ENCODE peak calls at places on chromosomes 5 and 9, in seven cellular contexts. B is heart right ventricle, A is testis, P is foreskin fibroblast, R is stomach, O is fibroblast of lung, G is neural progenitor cell. Z is an unnamed sample.

GRCh38 chr9:107333363-107333762 is 50.3 kb downstream of the RAD23B start:
- DNase-seq in B (no peak), A (no peak), P (no peak), R (no peak), O (no peak), G (no peak), Z (no peak)

GRCh38 chr5:77232959-77233358 is 22.5 kb downstream of the PDE8B start:
- DNase-seq in B (no peak), A (no peak), P (no peak), R (no peak), O (peak; percentile 53), G (no peak), Z (peak; percentile 53)

GRCh38 chr5:135193213-135194125 is 159.4 kb upstream of the PITX1 start:
- DNase-seq in B (no peak), A (no peak), P (peak; percentile 77), R (no peak), O (peak; percentile 84), G (no peak), Z (peak; percentile 75)

GRCh38 chr9:135015986-135016640 is 71.4 kb upstream of the OLFM1 start:
- DNase-seq in B (no peak), A (no peak), P (no peak), R (no peak), O (no peak), G (no peak), Z (no peak)

GRCh38 chr5:11126844-11127243 is 365.8 kb upstream of the DAP start:
- DNase-seq in B (no peak), A (no peak), P (no peak), R (no peak), O (no peak), G (no peak), Z (no peak)

GRCh38 chr5:43161244-43161643 is 30.8 kb upstream of the NIM1K start:
- DNase-seq in B (no peak), A (no peak), P (no peak), R (no peak), O (no peak), G (no peak), Z (no peak)

GRCh38 chr5:72066658-72067057 is 40.6 kb upstream of the MAP1B start:
- DNase-seq in B (no peak), A (no peak), P (peak; percentile 79), R (no peak), O (peak; percentile 97), G (no peak), Z (peak; percentile 73)

GRCh38 chr5:93307557-93307956 is 273.5 kb downstream of the NR2F1-AS1 start:
- DNase-seq in B (no peak), A (no peak), P (peak; percentile 50), R (no peak), O (peak; percentile 79), G (no peak), Z (no peak)

GRCh38 chr5:164475339-164475977 is 970.0 kb downstream of the MAT2B start:
- DNase-seq in B (no peak), A (no peak), P (peak; percentile 10), R (no peak), O (peak; percentile 40), G (peak; percentile 13), Z (peak; percentile 27)

GRCh38 chr9:121901616-121902015 is 191.5 kb downstream of the TTLL11 start:
- DNase-seq in B (no peak), A (no peak), P (no peak), R (no peak), O (peak; percentile 53), G (no peak), Z (no peak)

GRCh38 chr9:3186751-3187150 is 339.1 kb downstream of the RFX3 start:
- DNase-seq in B (no peak), A (no peak), P (no peak), R (no peak), O (no peak), G (no peak), Z (no peak)

GRCh38 chr5:8845316-8845715 is 700.6 kb downstream of the SEMA5A start:
- DNase-seq in B (no peak), A (no peak), P (peak; percentile 90), R (no peak), O (peak; percentile 43), G (no peak), Z (peak; percentile 28)

GRCh38 chr9:127222388-127223095 is 42.0 kb upstream of the GARNL3 start:
- DNase-seq in B (no peak), A (no peak), P (no peak), R (no peak), O (no peak), G (no peak), Z (no peak)

GRCh38 chr9:127223266-127223665 is 41.3 kb upstream of the GARNL3 start:
- DNase-seq in B (no peak), A (no peak), P (no peak), R (no peak), O (no peak), G (no peak), Z (no peak)

GRCh38 chr9:127224883-127225739 is 39.5 kb upstream of the GARNL3 start:
- DNase-seq in B (peak; percentile 99), A (peak; percentile 99), P (peak; percentile 97), R (peak; percentile 99), O (peak; percentile 76), G (peak; percentile 99), Z (peak; percentile 91)

GRCh38 chr9:127224178-127224882 is 40.2 kb upstream of the GARNL3 start:
- DNase-seq in B (peak; percentile 93), A (peak; percentile 92), P (peak; percentile 81), R (peak; percentile 94), O (peak; percentile 64), G (peak; percentile 97), Z (peak; percentile 82)

DNA sequence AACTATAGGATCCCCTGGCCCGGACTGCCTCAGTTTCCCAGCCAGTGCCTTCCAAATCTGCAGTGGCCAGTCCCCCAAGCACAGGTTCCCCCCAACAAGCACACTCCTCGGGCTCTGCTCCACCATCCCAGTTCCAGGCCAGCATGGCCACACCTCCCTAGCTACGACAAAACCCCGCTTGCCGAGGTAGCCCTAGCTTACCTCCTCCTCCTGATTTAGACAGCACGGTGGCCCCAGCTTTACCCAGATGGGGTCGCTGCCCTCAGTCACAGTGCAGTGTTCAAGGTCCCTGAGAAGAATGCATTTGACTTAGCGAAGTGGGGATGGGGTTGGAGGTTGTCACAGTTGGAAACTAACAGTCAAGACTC is 40.8 kb upstream of the GARNL3 start:
- DNase-seq in B (no peak), A (no peak), P (no peak), R (no peak), O (no peak), G (no peak), Z (no peak)
- H3K4me3 ChIP-seq in B (peak overlapping the region; percentile 89), A (peak overlapping the region; percentile 70), P (peak overlapping the region; percentile 67), R (peak overlapping the region; percentile 88), O (peak overlapping the region; percentile 59), G (peak overlapping the region; percentile 42), Z (peak overlapping the region; percentile 10)

DNA sequence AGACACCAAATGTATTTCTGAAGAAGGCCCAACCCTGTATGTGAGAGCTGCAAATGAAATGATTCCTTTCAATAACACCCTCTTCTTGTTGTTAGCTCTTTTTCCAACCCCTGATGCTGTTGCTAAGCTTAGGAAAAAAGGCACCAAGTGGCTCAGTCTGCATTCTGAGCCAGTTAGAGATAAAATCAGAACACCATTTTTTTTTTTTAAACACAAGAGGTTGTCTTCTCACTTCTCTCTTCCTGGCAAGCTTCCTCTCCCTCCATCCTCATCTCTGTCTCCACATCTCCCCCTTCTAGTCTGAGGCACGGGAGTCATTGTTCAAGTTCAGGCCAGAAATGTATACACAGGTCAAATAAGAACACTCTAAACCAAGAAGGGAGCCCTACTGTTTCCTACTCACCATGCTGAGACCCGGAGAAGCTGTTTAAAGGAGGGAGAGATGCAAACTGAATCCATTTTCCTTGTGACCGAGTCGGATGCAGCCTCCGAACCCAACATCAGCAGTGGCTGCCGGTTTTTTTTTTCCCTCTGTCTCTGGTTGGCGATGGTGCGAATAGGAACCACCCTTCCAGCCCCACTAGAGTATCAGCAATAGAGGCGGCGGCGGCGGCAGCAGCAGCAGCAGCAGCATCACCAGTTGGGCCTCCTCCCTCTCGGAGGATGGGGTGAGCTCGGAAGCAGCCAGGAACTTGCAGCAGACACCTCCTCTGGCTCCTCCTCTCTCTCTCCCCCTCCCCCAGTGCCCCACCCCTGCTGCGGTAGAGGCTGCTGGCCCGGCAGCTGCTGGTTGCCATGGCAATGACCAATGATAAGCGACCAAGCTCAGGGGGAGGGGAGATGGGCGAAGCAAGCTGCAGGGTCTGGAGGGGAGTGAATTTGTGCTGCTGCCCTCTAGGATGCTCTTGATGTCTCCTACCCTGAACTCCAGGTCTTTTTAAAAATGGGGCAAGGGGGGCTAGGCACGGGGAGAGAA is at the start of gene JAKMIP2:
- DNase-seq in B (peak; percentile 65), A (peak; percentile 85), P (peak; percentile 64), R (peak; percentile 45), O (peak; percentile 96), G (peak; percentile 99), Z (peak; percentile 94)
- TF ChIP-seq CTCF in B (no peak), A (no peak), P (no peak), R (no peak), O (no peak), G (peak; percentile 41), Z (no peak)

DNA sequence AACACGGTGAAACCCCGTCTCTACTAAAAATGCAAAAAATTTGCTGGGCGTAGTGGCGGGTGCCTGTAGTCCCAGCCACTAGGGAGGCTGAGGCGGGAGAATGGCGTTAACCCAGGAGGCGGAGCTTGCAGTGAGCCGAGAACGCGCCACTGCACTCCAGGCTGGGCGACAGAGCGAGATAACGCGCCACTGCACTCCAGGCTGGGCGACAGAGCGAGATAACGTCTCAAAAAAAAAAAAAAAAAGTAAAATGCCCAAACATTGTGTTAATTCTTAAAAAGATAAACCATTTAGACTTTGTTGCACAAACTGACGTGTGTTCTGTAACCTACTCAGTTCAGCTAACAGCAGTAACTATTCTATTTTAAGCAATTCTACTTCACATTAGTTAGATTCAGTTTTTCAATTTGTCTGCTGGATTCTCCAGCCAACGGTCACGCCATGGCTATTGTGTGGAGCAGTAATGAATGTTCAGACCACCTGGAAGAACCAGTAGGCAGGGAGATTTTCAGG is 119.3 kb upstream of the MAN2A1 start:
- DNase-seq in B (no peak), A (no peak), P (no peak), R (no peak), O (no peak), G (peak; percentile 7), Z (no peak)
- H3K4me3 ChIP-seq in B (no peak overlapping the region), A (no peak overlapping the region), P (no peak overlapping the region), R (no peak overlapping the region), O (no peak overlapping the region), G (no peak overlapping the region), Z (no peak overlapping the region)

GRCh38 chr9:113851860-113852259 is 24.2 kb upstream of the ZNF618 start:
- DNase-seq in B (no peak), A (no peak), P (no peak), R (no peak), O (no peak), G (no peak), Z (no peak)

GRCh38 chr9:113857875-113858274 is 18.2 kb upstream of the ZNF618 start:
- DNase-seq in B (no peak), A (peak; percentile 29), P (no peak), R (no peak), O (peak; percentile 33), G (peak; percentile 40), Z (no peak)

GRCh38 chr9:113851359-113851758 is 24.8 kb upstream of the ZNF618 start:
- DNase-seq in B (no peak), A (no peak), P (no peak), R (no peak), O (no peak), G (no peak), Z (no peak)

GRCh38 chr9:113854310-113854709 is 21.8 kb upstream of the ZNF618 start:
- DNase-seq in B (no peak), A (no peak), P (no peak), R (no peak), O (no peak), G (no peak), Z (no peak)

DNA sequence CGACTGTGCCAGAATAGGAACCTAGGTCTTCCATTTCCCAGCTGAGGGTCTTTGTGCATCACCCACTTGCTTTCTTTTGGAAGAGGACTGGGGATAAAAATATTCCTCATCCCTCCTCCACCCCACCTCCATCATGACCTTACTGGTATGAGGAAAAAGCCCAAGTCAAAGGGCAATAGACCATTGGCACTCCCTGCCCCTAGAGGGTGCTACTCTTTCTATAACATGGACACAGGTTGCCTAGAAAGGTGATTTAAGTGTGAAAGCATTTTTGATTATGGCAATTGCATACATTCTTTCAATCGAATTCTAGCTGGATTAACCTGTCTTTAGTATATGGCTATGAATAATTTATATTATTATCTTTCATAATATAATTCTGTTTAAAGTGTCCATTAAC is 22.8 kb upstream of the ZNF618 start:
- DNase-seq in B (no peak), A (no peak), P (no peak), R (peak; percentile 43), O (no peak), G (peak; percentile 54), Z (no peak)
- TF ChIP-seq CTCF in B (no peak), A (no peak), P (peak; percentile 53), R (peak; percentile 42), O (no peak), G (peak; percentile 69), Z (peak; percentile 54)

Z was measured in astrocyte of the spinal cord.